ENCODE peak calls at places on chromosome 11, in four cellular contexts. K is left colon; T is anterior cingulate cortex; H is stimulated activated CD8-positive, alpha-beta memory T cell treated with anti-CD3 and anti-CD28 coated beads, Interleukin-15, amount 100 ng/mL, for 24 hours. U is an unnamed sample.

GRCh38 chr11:4578624-4579023 is 2.9 kb upstream of the OR52I2 start:
- DNase-seq in T (no peak), H (no peak), K (no peak), U (no peak)

GRCh38 chr11:36027731-36028130 is 83.9 kb downstream of the LDLRAD3 start:
- DNase-seq in T (no peak), K (no peak), H (no peak), U (no peak)

GRCh38 chr11:111456859-111457730 is 55.1 kb downstream of the BTG4 start:
- DNase-seq in K (no peak), T (no peak), H (no peak), U (no peak)

GRCh38 chr11:35029979-35030378 is 109.0 kb upstream of the CD44 start:
- DNase-seq in H (no peak), K (no peak), T (no peak), U (no peak)

GRCh38 chr11:77303328-77303727 is 1.8 kb upstream of the GDPD4 start:
- DNase-seq in K (no peak), T (no peak), H (no peak), U (no peak)

GRCh38 chr11:25793637-25794036 is 538.3 kb upstream of the ANO3 start:
- DNase-seq in H (no peak), K (no peak), T (no peak), U (no peak)

GRCh38 chr11:129855086-129855485 is 39.4 kb downstream of the TMEM45B start:
- DNase-seq in K (no peak), T (no peak), H (no peak), U (no peak)

GRCh38 chr11:43916621-43917020 is 25.8 kb upstream of the C11orf96 start:
- DNase-seq in T (no peak), H (no peak), K (no peak), U (no peak)

GRCh38 chr11:10856689-10857603 is 907 bp downstream of the ZBED5 start:
- DNase-seq in K (peak), H (no peak), T (peak), U (peak)

GRCh38 chr11:64598797-64599697 is 8.0 kb downstream of the SLC22A12 start:
- DNase-seq in K (no peak), H (no peak), T (no peak), U (no peak)

GRCh38 chr11:75823415-75823814 is 8.4 kb downstream of the UVRAG start:
- DNase-seq in T (no peak), H (no peak), K (no peak), U (no peak)

GRCh38 chr11:67352546-67353316 is 615 bp downstream of the POLD4 start:
- DNase-seq in K (peak), T (no peak), H (no peak), U (no peak)

GRCh38 chr11:86116386-86116726 is 47.5 kb upstream of the PICALM start:
- DNase-seq in H (no peak), K (no peak), T (no peak), U (no peak)

GRCh38 chr11:29009426-29009825 is 901.2 kb downstream of the METTL15 start:
- DNase-seq in H (no peak), K (no peak), T (no peak), U (no peak)

GRCh38 chr11:90756617-90757016 is 533.8 kb upstream of the CHORDC1 start:
- DNase-seq in T (no peak), H (no peak), K (no peak), U (no peak)

GRCh38 chr11:6249822-6250555 is 9.6 kb upstream of the CCKBR start:
- DNase-seq in K (peak), T (peak), H (no peak), U (peak)

GRCh38 chr11:93519179-93519578 is 24.0 kb downstream of the SMCO4 start:
- DNase-seq in T (no peak), K (no peak), H (no peak), U (no peak)

U was measured in lung microvascular endothelial cell.